ENCODE peak calls at places on chromosomes 13 and 19, in eight cellular contexts. H is DMS153; M is cardiac fibroblast; K is globus pallidus; Z is uterus; X is T-helper 9 cell; W is activated naive CD4-positive, alpha-beta T cell treated with anti-CD3 and anti-CD28 coated beads for 36 hours; C is cardiac muscle cell. S is an unnamed sample.

GRCh38 chr19:42496551-42497133 is 31.6 kb downstream of the CEACAM1 start:
- DNase-seq in H (no peak), M (no peak), K (no peak), Z (no peak), X (no peak), W (no peak), C (no peak), S (no peak)

GRCh38 chr13:78478183-78478582 is 125.2 kb downstream of the POU4F1 start:
- DNase-seq in H (no peak), M (no peak), K (no peak), Z (no peak), X (no peak), W (no peak), C (no peak), S (no peak)

GRCh38 chr13:110265682-110266430 is 41.1 kb downstream of the COL4A1 start:
- DNase-seq in H (no peak), M (no peak), K (no peak), Z (no peak), X (no peak), W (no peak), C (no peak), S (no peak)

GRCh38 chr13:21022694-21023325 is 38.6 kb downstream of the LATS2 start:
- DNase-seq in H (no peak), M (no peak), K (no peak), Z (no peak), X (no peak), W (no peak), C (no peak), S (no peak)

GRCh38 chr19:3366104-3366760 is at the start of gene NFIC:
- DNase-seq in H (peak; percentile 41), M (peak; percentile 83), K (peak; percentile 69), Z (peak; percentile 87), X (peak; percentile 28), W (peak; percentile 52), C (peak; percentile 94), S (peak; percentile 84)

GRCh38 chr19:14517446-14517839 is 754 bp downstream of the DNAJB1 start:
- DNase-seq in H (no peak), M (peak; percentile 32), K (peak; percentile 46), Z (no peak), X (no peak), W (no peak), C (peak; percentile 37), S (no peak)

GRCh38 chr13:76708138-76708537 is 178.1 kb downstream of the KCTD12 start:
- DNase-seq in H (no peak), M (no peak), K (peak; percentile 60), Z (no peak), X (no peak), W (no peak), C (no peak), S (no peak)

GRCh38 chr13:53068841-53069520 is 40.4 kb downstream of the OLFM4 start:
- DNase-seq in H (no peak), M (no peak), K (peak; percentile 82), Z (no peak), X (no peak), W (no peak), C (no peak), S (no peak)

GRCh38 chr19:802497-802887 is 5.2 kb downstream of the PTBP1 start:
- DNase-seq in H (no peak), M (no peak), K (no peak), Z (no peak), X (no peak), W (no peak), C (no peak), S (no peak)

GRCh38 chr13:30622551-30622950 is 4.8 kb downstream of the USPL1 start:
- DNase-seq in H (no peak), M (peak; percentile 22), K (no peak), Z (no peak), X (no peak), W (no peak), C (no peak), S (no peak)

GRCh38 chr13:47426126-47426849 is 529.4 kb upstream of the HTR2A start:
- DNase-seq in H (no peak), M (peak; percentile 82), K (no peak), Z (no peak), X (no peak), W (no peak), C (peak; percentile 57), S (no peak)

GRCh38 chr19:2428756-2429711 is 1.6 kb upstream of the TIMM13 start:
- DNase-seq in H (no peak), M (no peak), K (no peak), Z (no peak), X (no peak), W (no peak), C (no peak), S (no peak)

GRCh38 chr13:110281736-110282135 is 25.2 kb downstream of the COL4A1 start:
- DNase-seq in H (no peak), M (no peak), K (no peak), Z (no peak), X (no peak), W (no peak), C (no peak), S (no peak)

GRCh38 chr13:34506796-34507195 is 435.3 kb upstream of the NBEA start:
- DNase-seq in H (no peak), M (no peak), K (no peak), Z (no peak), X (no peak), W (no peak), C (no peak), S (no peak)

GRCh38 chr13:84962141-84962750 is 837.0 kb downstream of the SLITRK6 start:
- DNase-seq in H (no peak), M (no peak), K (no peak), Z (no peak), X (no peak), W (no peak), C (no peak), S (no peak)

GRCh38 chr19:18340237-18340989 is at the start of gene PGPEP1:
- DNase-seq in H (no peak), M (peak; percentile 50), K (peak; percentile 63), Z (peak; percentile 72), X (peak; percentile 34), W (peak; percentile 54), C (peak; percentile 71), S (peak; percentile 79)

GRCh38 chr19:30543243-30543945 is 171.2 kb downstream of the ZNF536 start:
- DNase-seq in H (no peak), M (no peak), K (no peak), Z (no peak), X (no peak), W (no peak), C (no peak), S (no peak)

GRCh38 chr19:14979498-14980255 is at the start of gene SLC1A6:
- DNase-seq in H (no peak), M (no peak), K (no peak), Z (no peak), X (no peak), W (no peak), C (no peak), S (no peak)

GRCh38 chr13:102642475-102642874 is 45.7 kb downstream of the TPP2 start:
- DNase-seq in H (no peak), M (no peak), K (peak; percentile 26), Z (peak; percentile 20), X (no peak), W (no peak), C (no peak), S (peak; percentile 89)